ENCODE peak calls at places on chromosomes 1 and 21, in ten cellular contexts. F is fibroblast of lung; G is CD8-positive, alpha-beta T cell; R is HCT116; W is cardiac fibroblast; T is GM13977; Y is right atrium auricular region; B is pancreas; H is neural progenitor cell; S is nephron progenitor cell. U is an unnamed sample.

GRCh38 chr1:47582891-47583608 is 145.2 kb downstream of the FOXD2 start:
- DNase-seq in F (no peak), G (no peak), R (no peak), W (no peak), T (no peak), Y (peak; percentile 49), B (no peak), H (no peak), S (no peak), U (peak; percentile 65)

GRCh38 chr1:111742938-111743549 is 3.8 kb upstream of the INKA2 start:
- DNase-seq in F (no peak), G (no peak), R (no peak), W (peak; percentile 72), T (no peak), Y (no peak), B (no peak), H (no peak), S (no peak), U (no peak)

GRCh38 chr21:40143822-40144525 is 276.7 kb downstream of the PCP4 start:
- DNase-seq in F (peak; percentile 37), G (no peak), R (peak; percentile 6), W (peak; percentile 55), T (peak; percentile 30), Y (peak; percentile 65), B (peak; percentile 46), H (peak; percentile 77), S (peak; percentile 84), U (peak; percentile 33)

GRCh38 chr1:17211377-17211776 is 6.4 kb downstream of the PADI1 start:
- DNase-seq in F (no peak), G (no peak), R (no peak), W (no peak), T (no peak), Y (no peak), B (no peak), H (no peak), S (no peak), U (no peak)

GRCh38 chr21:31911138-31911907 is 38.5 kb downstream of the HUNK start:
- DNase-seq in F (no peak), G (no peak), R (no peak), W (no peak), T (no peak), Y (no peak), B (no peak), H (no peak), S (no peak), U (peak; percentile 71)

GRCh38 chr1:191240925-191241324 is 763.3 kb upstream of the BRINP3 start:
- DNase-seq in F (peak; percentile 68), G (no peak), R (no peak), W (no peak), T (no peak), Y (no peak), B (no peak), H (no peak), S (no peak), U (no peak)

GRCh38 chr1:97277891-97278662 is 556.5 kb downstream of the PTBP2 start:
- DNase-seq in F (peak; percentile 81), G (no peak), R (peak; percentile 84), W (peak; percentile 92), T (no peak), Y (no peak), B (no peak), H (no peak), S (no peak), U (peak; percentile 97)

GRCh38 chr21:31335957-31336738 is 7.9 kb downstream of the TIAM1 start:
- DNase-seq in F (peak; percentile 86), G (no peak), R (no peak), W (peak; percentile 94), T (no peak), Y (peak; percentile 65), B (no peak), H (no peak), S (no peak), U (peak; percentile 88)

GRCh38 chr1:180247580-180247979 is 17.5 kb downstream of the LHX4 start:
- DNase-seq in F (no peak), G (no peak), R (no peak), W (no peak), T (no peak), Y (no peak), B (no peak), H (no peak), S (no peak), U (no peak)

GRCh38 chr1:180249725-180250498 is 19.8 kb downstream of the LHX4 start:
- DNase-seq in F (no peak), G (no peak), R (no peak), W (no peak), T (no peak), Y (no peak), B (no peak), H (no peak), S (no peak), U (no peak)

GRCh38 chr1:180250499-180250770 is 20.4 kb downstream of the LHX4 start:
- DNase-seq in F (no peak), G (no peak), R (no peak), W (no peak), T (no peak), Y (no peak), B (no peak), H (no peak), S (no peak), U (no peak)

GRCh38 chr1:180248176-180248575 is 18.1 kb downstream of the LHX4 start:
- DNase-seq in F (no peak), G (no peak), R (no peak), W (no peak), T (no peak), Y (no peak), B (no peak), H (no peak), S (no peak), U (no peak)

DNA sequence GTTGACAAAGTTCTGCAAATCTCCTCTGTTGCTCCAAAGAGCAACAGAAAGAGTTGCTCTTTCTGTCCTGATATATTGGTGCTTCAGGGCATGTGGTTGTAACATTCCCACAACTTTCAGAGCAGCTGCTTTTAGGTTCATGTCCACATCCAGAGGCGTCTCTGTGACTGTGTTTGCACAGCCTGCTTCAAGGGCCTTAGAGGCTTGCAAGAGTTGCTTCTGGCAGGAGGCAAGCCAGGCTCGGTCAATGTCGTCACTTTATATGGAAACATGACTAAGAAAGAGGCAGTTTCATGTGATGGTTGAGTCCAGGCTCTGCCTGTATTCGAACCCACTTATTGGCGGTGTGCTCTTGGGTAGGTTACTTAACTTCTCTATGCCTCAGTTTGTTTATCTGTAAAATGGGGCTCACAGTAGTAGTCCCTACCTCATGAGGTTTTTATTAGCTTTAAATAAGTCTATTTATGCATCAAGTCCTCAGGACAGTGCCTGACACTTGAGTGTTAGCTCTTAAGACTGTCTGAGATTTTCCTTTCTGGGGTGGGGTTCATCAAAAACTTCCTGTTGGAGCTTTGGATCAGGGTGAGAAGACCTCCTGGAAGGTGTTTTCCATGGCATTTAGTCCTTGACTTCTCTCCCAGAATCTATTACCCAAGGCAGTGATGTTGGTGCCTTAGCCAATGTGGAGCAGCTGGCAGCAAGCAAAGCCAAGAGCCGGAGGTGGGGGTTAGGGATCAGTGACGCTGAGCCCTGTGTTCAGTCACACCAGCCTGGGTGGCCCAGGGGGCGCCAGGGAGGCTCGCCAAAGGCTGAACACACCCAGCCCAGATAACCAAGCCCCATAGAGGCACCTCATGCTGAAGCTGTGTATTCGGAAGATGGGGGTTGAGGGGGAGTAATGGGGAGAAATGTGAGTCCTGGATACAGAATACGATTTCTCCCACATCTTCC is 18.9 kb downstream of the LHX4 start:
- DNase-seq in F (no peak), G (no peak), R (no peak), W (no peak), T (no peak), Y (no peak), B (no peak), H (peak; percentile 72), S (peak; percentile 35), U (no peak)
- TF ChIP-seq CTCF in F (no peak), G (no peak), R (peak; percentile 35), W (peak; percentile 8), T (no peak), Y (no peak), B (no peak), H (peak; percentile 47), S (no peak), U (peak; percentile 8)

GRCh38 chr1:44239961-44240371 is 26.7 kb downstream of the DMAP1 start:
- DNase-seq in F (peak; percentile 41), G (no peak), R (no peak), W (peak; percentile 30), T (no peak), Y (no peak), B (no peak), H (no peak), S (no peak), U (no peak)

GRCh38 chr1:44238651-44239050 is 25.4 kb downstream of the DMAP1 start:
- DNase-seq in F (no peak), G (no peak), R (no peak), W (no peak), T (no peak), Y (no peak), B (no peak), H (no peak), S (no peak), U (no peak)

GRCh38 chr1:44237721-44238457 is 24.6 kb downstream of the DMAP1 start:
- DNase-seq in F (peak; percentile 18), G (peak; percentile 11), R (peak; percentile 50), W (no peak), T (peak; percentile 81), Y (no peak), B (no peak), H (peak; percentile 89), S (peak; percentile 92), U (no peak)

GRCh38 chr1:44240802-44241671 is 27.8 kb downstream of the DMAP1 start:
- DNase-seq in F (no peak), G (no peak), R (no peak), W (no peak), T (no peak), Y (no peak), B (no peak), H (no peak), S (no peak), U (no peak)

GRCh38 chr1:44239337-44239960 is 26.2 kb downstream of the DMAP1 start:
- DNase-seq in F (peak; percentile 24), G (no peak), R (no peak), W (peak; percentile 35), T (no peak), Y (no peak), B (no peak), H (peak; percentile 74), S (peak; percentile 58), U (peak; percentile 28)
- TF ChIP-seq CTCF in F (no peak), G (no peak), R (no peak), W (peak; percentile 8), T (no peak), Y (no peak), B (no peak), H (peak; percentile 31), S (peak; percentile 16), U (no peak)

GRCh38 chr1:147890177-147890790 is 12.3 kb upstream of the GJA8 start:
- DNase-seq in F (peak; percentile 41), G (peak; percentile 40), R (peak; percentile 48), W (peak; percentile 70), T (peak; percentile 53), Y (no peak), B (peak; percentile 33), H (peak; percentile 92), S (peak; percentile 90), U (peak; percentile 61)

GRCh38 chr1:147895123-147895522 is 7.5 kb upstream of the GJA8 start:
- DNase-seq in F (no peak), G (no peak), R (no peak), W (peak; percentile 47), T (no peak), Y (no peak), B (no peak), H (no peak), S (no peak), U (no peak)

GRCh38 chr1:147892731-147893214 is 9.8 kb upstream of the GJA8 start:
- DNase-seq in F (peak; percentile 73), G (peak; percentile 6), R (peak; percentile 24), W (peak; percentile 75), T (peak; percentile 50), Y (no peak), B (no peak), H (peak; percentile 63), S (peak; percentile 41), U (peak; percentile 51)

GRCh38 chr1:147891088-147891487 is 11.5 kb upstream of the GJA8 start:
- DNase-seq in F (no peak), G (no peak), R (no peak), W (no peak), T (no peak), Y (no peak), B (no peak), H (no peak), S (no peak), U (no peak)

DNA sequence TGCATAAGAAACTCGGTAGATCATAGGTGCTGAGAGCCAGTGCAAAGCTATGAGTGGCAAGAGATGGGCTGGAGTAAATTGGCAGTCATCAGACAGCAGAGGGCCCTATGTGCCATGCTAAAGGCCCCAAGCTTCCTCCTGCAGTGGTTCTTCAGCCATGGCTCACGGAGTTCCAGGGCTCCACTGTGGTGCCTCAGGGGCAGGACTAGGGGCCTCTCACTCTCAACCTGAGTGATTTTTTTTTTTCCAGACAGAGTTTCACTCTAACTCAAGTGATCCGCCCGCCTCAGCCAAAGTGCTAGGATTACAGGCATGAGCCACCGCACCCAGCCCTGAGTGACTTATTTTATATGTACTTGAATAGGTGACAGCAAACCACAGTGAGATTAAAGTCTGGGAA is 10.4 kb upstream of the GJA8 start:
- DNase-seq in F (no peak), G (no peak), R (peak; percentile 18), W (peak; percentile 9), T (no peak), Y (no peak), B (no peak), H (peak; percentile 42), S (peak; percentile 16), U (peak; percentile 29)
- TF ChIP-seq CTCF in F (no peak), G (no peak), R (peak; percentile 9), W (peak; percentile 11), T (peak; percentile 29), Y (no peak), B (no peak), H (no peak), S (no peak), U (peak; percentile 54)

GRCh38 chr1:216600730-216601426 is 122.4 kb downstream of the ESRRG start:
- DNase-seq in F (peak; percentile 87), G (no peak), R (no peak), W (peak; percentile 83), T (peak; percentile 34), Y (peak; percentile 79), B (peak; percentile 74), H (peak; percentile 85), S (peak; percentile 74), U (peak; percentile 59)
- TF ChIP-seq CTCF in F (peak; percentile 60), G (no peak), R (no peak), W (peak; percentile 51), T (no peak), Y (peak; percentile 35), B (peak; percentile 18), H (peak; percentile 63), S (peak; percentile 41), U (peak; percentile 72)